ENCODE peak calls at places on chromosomes 16 and 17, in five cellular contexts. J, A, S, W and M are unnamed samples.

GRCh38 chr17:40303009-40303657 is 5.8 kb upstream of the RARA start:
- DNase-seq in W (peak), A (no peak), J (peak), S (peak), M (peak)

GRCh38 chr17:1724869-1725641 is 551 bp downstream of the WDR81 start:
- DNase-seq in J (peak), A (no peak), W (no peak), S (peak), M (no peak)

GRCh38 chr17:4247981-4248388 is 15.8 kb downstream of the ANKFY1 start:
- DNase-seq in A (peak), W (no peak), S (no peak), J (no peak), M (peak)

GRCh38 chr17:29210879-29211278 is 30.7 kb upstream of the MYO18A start:
- DNase-seq in J (no peak), S (no peak), A (no peak), W (no peak), M (peak)

GRCh38 chr17:77352441-77352840 is 211.7 kb downstream of the SEC14L1 start:
- DNase-seq in J (no peak), W (no peak), A (no peak), S (no peak), M (no peak)

GRCh38 chr16:57039148-57039812 is 49.9 kb downstream of the NLRC5 start:
- DNase-seq in J (peak), S (no peak), W (no peak), A (no peak), M (no peak)

GRCh38 chr16:22813223-22813945 is 578 bp upstream of the HS3ST2 start:
- DNase-seq in W (no peak), A (no peak), S (peak), J (peak), M (peak)

GRCh38 chr17:80263253-80264047 is 2.8 kb downstream of the RNF213 start:
- DNase-seq in S (no peak), A (no peak), W (peak), J (peak), M (peak)

GRCh38 chr17:54950116-54950515 is 18.3 kb downstream of the COX11 start:
- DNase-seq in J (no peak), W (no peak), A (no peak), S (no peak), M (no peak)

GRCh38 chr17:77649717-77650211 is 308.7 kb upstream of the TNRC6C start:
- DNase-seq in A (no peak), S (no peak), W (no peak), J (no peak), M (peak)

GRCh38 chr17:28369684-28370034 is 448 bp downstream of the VTN start:
- DNase-seq in J (no peak), S (no peak), W (no peak), A (no peak), M (no peak)

GRCh38 chr16:15055141-15056053 is 477 bp downstream of the NTAN1 start:
- DNase-seq in A (no peak), S (peak), J (peak), W (no peak), M (peak)

GRCh38 chr17:10735251-10735650 is 5.4 kb upstream of the TMEM220 start:
- DNase-seq in J (no peak), W (no peak), S (no peak), A (no peak), M (no peak)

GRCh38 chr17:32497431-32498205 is 10.8 kb downstream of the CDK5R1 start:
- DNase-seq in S (no peak), J (peak), W (peak), A (peak), M (no peak)

GRCh38 chr17:16106161-16106891 is 106.7 kb downstream of the TTC19 start:
- DNase-seq in A (no peak), J (no peak), W (no peak), S (no peak), M (no peak)

GRCh38 chr17:40560592-40561293 is 4.5 kb downstream of the CCR7 start:
- DNase-seq in J (peak), A (peak), S (no peak), W (peak), M (no peak)